ENCODE peak calls at places on chromosomes 3 and 15, in four cellular contexts. P is fibroblast of the conjunctiva, W is GM12865, I is choroid plexus epithelial cell. C is an unnamed sample.

GRCh38 chr3:20853890-20854289 is 667.9 kb upstream of the SGO1 start:
- DNase-seq in P (no peak), W (no peak), I (no peak), C (no peak)

GRCh38 chr3:62169871-62170660 is 203.3 kb downstream of the FEZF2 start:
- DNase-seq in P (no peak), W (no peak), I (peak), C (no peak)

GRCh38 chr3:185658504-185658912 is 72.4 kb downstream of the SENP2 start:
- DNase-seq in P (peak), W (no peak), I (peak), C (no peak)

GRCh38 chr15:80887148-80887547 is 102.5 kb downstream of the MESD start:
- DNase-seq in P (no peak), W (no peak), I (peak), C (peak)

GRCh38 chr3:156808025-156808424 is 18.1 kb upstream of the LEKR1 start:
- DNase-seq in P (no peak), W (no peak), I (no peak), C (no peak)

GRCh38 chr3:8964436-8965370 is 1.4 kb upstream of the RAD18 start:
- DNase-seq in P (no peak), W (no peak), I (no peak), C (peak)

GRCh38 chr3:46102059-46102779 is 74.9 kb upstream of the XCR1 start:
- DNase-seq in P (no peak), W (no peak), I (no peak), C (no peak)

GRCh38 chr15:59347915-59348314 is 24.8 kb downstream of the MYO1E start:
- DNase-seq in P (no peak), W (no peak), I (no peak), C (no peak)

GRCh38 chr3:187966636-187967035 is 187.3 kb upstream of the LPP start:
- DNase-seq in P (no peak), W (no peak), I (no peak), C (no peak)

GRCh38 chr3:125512135-125512920 is 7.7 kb downstream of the SNX4 start:
- DNase-seq in P (peak), W (peak), I (peak), C (peak)

GRCh38 chr3:25468866-25469319 is 40.8 kb downstream of the RARB start:
- DNase-seq in P (peak), W (no peak), I (peak), C (no peak)

C was measured in DMS53.